ENCODE peak calls at places on chromosomes 6 and 20, in six cellular contexts. H, B, C, F, A and W are unnamed samples.

GRCh38 chr6:142313284-142313683 is 11.5 kb downstream of the ADGRG6 start:
- DNase-seq in H (no peak), A (no peak), F (no peak), C (peak; percentile 25), B (no peak), W (no peak)

GRCh38 chr20:57464642-57465211 is 60.2 kb downstream of the CTCFL start:
- DNase-seq in H (peak; percentile 64), B (no peak), C (no peak), A (no peak), F (peak; percentile 59), W (no peak)

GRCh38 chr20:23683807-23684206 is 5.0 kb downstream of the CST4 start:
- DNase-seq in H (no peak), A (no peak), C (no peak), B (no peak), F (no peak), W (no peak)

GRCh38 chr20:24765316-24766142 is 183.5 kb upstream of the CST7 start:
- DNase-seq in C (no peak), F (no peak), H (peak; percentile 38), B (no peak), A (no peak), W (no peak)

GRCh38 chr20:23399568-23400241 is 21.6 kb downstream of the NAPB start:
- DNase-seq in B (peak; percentile 32), F (peak; percentile 15), H (no peak), A (no peak), C (peak; percentile 24), W (no peak)

GRCh38 chr6:32153252-32153834 is 598 bp upstream of the PPT2 start:
- DNase-seq in H (peak; percentile 76), B (no peak), A (peak; percentile 79), F (peak; percentile 36), C (no peak), W (no peak)

GRCh38 chr20:50054626-50055511 is 58.1 kb downstream of the UBE2V1 start:
- DNase-seq in H (peak; percentile 90), B (no peak), C (peak; percentile 40), F (no peak), A (peak; percentile 67), W (peak; percentile 77)

GRCh38 chr20:8144282-8145245 is 12.5 kb downstream of the PLCB1 start:
- DNase-seq in A (no peak), C (peak; percentile 87), F (peak; percentile 43), H (no peak), B (no peak), W (no peak)

GRCh38 chr6:101069191-101069795 is 188.2 kb upstream of the ASCC3 start:
- DNase-seq in F (peak; percentile 78), B (no peak), A (no peak), C (peak; percentile 6), H (no peak), W (no peak)

GRCh38 chr6:112620832-112621569 is 273.9 kb downstream of the RFPL4B start:
- DNase-seq in B (no peak), A (no peak), H (no peak), C (no peak), F (peak; percentile 33), W (no peak)

GRCh38 chr6:41371461-41371991 is 36.1 kb downstream of the NCR2 start:
- DNase-seq in C (peak; percentile 39), F (no peak), H (peak; percentile 86), A (peak; percentile 44), B (no peak), W (no peak)

GRCh38 chr6:68343901-68344300 is 291.2 kb upstream of the ADGRB3 start:
- DNase-seq in C (peak; percentile 29), F (peak; percentile 83), B (no peak), A (peak; percentile 62), H (no peak), W (no peak)

GRCh38 chr6:41690541-41691330 is 44.7 kb downstream of the TFEB start:
- DNase-seq in A (no peak), C (no peak), H (peak; percentile 77), F (no peak), B (no peak), W (no peak)

GRCh38 chr20:11876555-11876954 is 41.1 kb upstream of the BTBD3 start:
- DNase-seq in H (no peak), F (no peak), A (no peak), B (no peak), C (no peak), W (no peak)

GRCh38 chr6:116265081-116265829 is 11.4 kb upstream of the TSPYL4 start:
- DNase-seq in A (no peak), C (peak; percentile 53), F (peak; percentile 76), H (peak; percentile 76), B (no peak), W (no peak)

GRCh38 chr20:63522981-63523611 is 2.5 kb downstream of the PPDPF start:
- DNase-seq in H (peak; percentile 74), B (no peak), A (no peak), C (no peak), F (no peak), W (no peak)

GRCh38 chr20:44730441-44730840 is 15.2 kb upstream of the KCNK15 start:
- DNase-seq in C (peak; percentile 95), B (no peak), F (peak; percentile 100), H (no peak), A (no peak), W (no peak)

GRCh38 chr6:85240787-85241186 is 209.1 kb upstream of the NT5E start:
- DNase-seq in A (no peak), F (no peak), H (no peak), B (no peak), C (no peak), W (no peak)

GRCh38 chr6:112343375-112343774 is 3.8 kb upstream of the RFPL4B start:
- DNase-seq in A (no peak), H (no peak), C (no peak), B (no peak), F (no peak), W (no peak)

GRCh38 chr6:70215460-70215859 is 87.4 kb downstream of the COL9A1 start:
- DNase-seq in C (no peak), H (no peak), F (no peak), B (no peak), A (no peak), W (no peak)

GRCh38 chr6:164322533-164322932 is 908.0 kb downstream of the QKI start:
- DNase-seq in B (no peak), C (peak; percentile 57), A (no peak), H (no peak), F (peak; percentile 76), W (no peak)

GRCh38 chr6:4084444-4085328 is 5.7 kb upstream of the FAM217A start:
- DNase-seq in F (no peak), B (no peak), H (no peak), A (no peak), C (no peak), W (no peak)

GRCh38 chr20:35523298-35523888 is 6.1 kb downstream of the C20orf173 start:
- DNase-seq in H (no peak), C (no peak), F (peak; percentile 57), A (peak; percentile 59), B (peak; percentile 57), W (no peak)

GRCh38 chr6:22071655-22072054 is 225.2 kb downstream of the PRL start:
- DNase-seq in A (no peak), F (no peak), B (no peak), C (peak; percentile 10), H (peak; percentile 63), W (peak; percentile 4)

GRCh38 chr6:1864496-1864895 is 254.8 kb downstream of the FOXC1 start:
- DNase-seq in B (no peak), F (no peak), C (no peak), H (no peak), A (no peak), W (no peak)

GRCh38 chr6:12538881-12539357 is 177.6 kb upstream of the PHACTR1 start:
- DNase-seq in C (no peak), H (no peak), B (no peak), F (no peak), A (no peak), W (no peak)

GRCh38 chr6:7000825-7001777 is 106.7 kb upstream of the RREB1 start:
- DNase-seq in H (no peak), A (no peak), F (peak; percentile 44), B (no peak), C (no peak), W (no peak)

GRCh38 chr6:30548375-30548774 is 7.9 kb downstream of the GNL1 start:
- DNase-seq in A (no peak), C (peak; percentile 92), B (no peak), H (no peak), F (peak; percentile 63), W (no peak)

GRCh38 chr6:16136086-16136485 is 7.2 kb downstream of the MYLIP start:
- DNase-seq in B (no peak), A (no peak), C (no peak), F (no peak), H (no peak), W (no peak)

GRCh38 chr6:70124882-70125535 is 177.9 kb downstream of the COL9A1 start:
- DNase-seq in B (no peak), F (peak; percentile 50), A (no peak), H (no peak), C (peak; percentile 26), W (no peak)

GRCh38 chr6:133973109-133973971 is 20.3 kb downstream of the TBPL1 start:
- DNase-seq in H (no peak), F (peak; percentile 68), C (no peak), B (peak; percentile 44), A (no peak), W (no peak)

GRCh38 chr20:56223352-56223751 is 25.2 kb upstream of the MC3R start:
- DNase-seq in F (no peak), A (no peak), H (no peak), B (no peak), C (no peak), W (no peak)

GRCh38 chr6:111668410-111668809 is 62.7 kb upstream of the TRAF3IP2 start:
- DNase-seq in B (no peak), C (no peak), H (no peak), F (no peak), A (no peak), W (no peak)

GRCh38 chr20:21109144-21109543 is 3.0 kb upstream of the LINC00237 start:
- DNase-seq in H (peak; percentile 26), C (no peak), F (no peak), B (no peak), A (no peak), W (no peak)

GRCh38 chr20:59823860-59824259 is 109.6 kb downstream of the SYCP2 start:
- DNase-seq in C (no peak), H (no peak), B (no peak), F (no peak), A (no peak), W (no peak)

GRCh38 chr20:23350855-23351838 is 556 bp downstream of the NXT1 start:
- DNase-seq in B (peak; percentile 57), A (peak; percentile 46), C (no peak), H (peak; percentile 90), F (peak; percentile 57), W (no peak)

GRCh38 chr6:130776287-130776925 is 50.8 kb upstream of the SMLR1 start:
- DNase-seq in H (no peak), F (no peak), B (peak; percentile 59), C (no peak), A (no peak), W (no peak)